ENCODE peak calls at places on chromosomes 5 and 9, in four cellular contexts. F is KBM-7, U is kidney tubule cell, K is NCI-H1092 treated with DMSO at 0.1 percent for 48 hours. Q is an unnamed sample.

GRCh38 chr5:88674262-88675158 is 208.5 kb downstream of the MEF2C start:
- DNase-seq in F (peak), U (no peak), K (peak), Q (no peak)

GRCh38 chr5:72749362-72749997 is 67.0 kb upstream of the TNPO1 start:
- DNase-seq in F (no peak), U (no peak), K (no peak), Q (no peak)

GRCh38 chr5:126948453-126948852 is 81.9 kb downstream of the MARCHF3 start:
- DNase-seq in F (no peak), U (no peak), K (no peak), Q (no peak)

GRCh38 chr9:79145442-79145841 is 426.3 kb upstream of the TLE4 start:
- DNase-seq in F (no peak), U (peak), K (no peak), Q (no peak)

GRCh38 chr9:137045294-137046093 is 483 bp downstream of the NPDC1 start:
- DNase-seq in F (no peak), U (peak), K (peak), Q (no peak)

GRCh38 chr5:165616550-165617430 is 2111.4 kb downstream of the MAT2B start:
- DNase-seq in F (no peak), U (no peak), K (no peak), Q (no peak)

GRCh38 chr5:1291611-1292080 is 3.2 kb downstream of the TERT start:
- DNase-seq in F (no peak), U (no peak), K (no peak), Q (no peak)

GRCh38 chr9:129383415-129384088 is 205.5 kb upstream of the IER5L start:
- DNase-seq in F (peak), U (peak), K (peak), Q (peak)

GRCh38 chr9:98994226-98995058 is 50.7 kb downstream of the COL15A1 start:
- DNase-seq in F (no peak), U (no peak), K (no peak), Q (no peak)

GRCh38 chr5:128684951-128685350 is 146.9 kb upstream of the FBN2 start:
- DNase-seq in F (no peak), U (no peak), K (no peak), Q (no peak)